ENCODE peak calls at places on chromosomes 4 and X, in nine cellular contexts. T is ELF-1, K is MCF 10A, A is endothelial cell of umbilical vein, G is iPS-NIHi11, Y is fibroblast of lung, B is left ventricle myocardium inferior, I is cortex of kidney, L is NCI-H1105 treated with DMSO at 0.1 percent for 48 hours. Q is an unnamed sample.

GRCh38 chr4:163558539-163559044 is 64.1 kb downstream of the TMA16 start:
- DNase-seq in K (no peak), L (no peak), I (no peak), T (no peak), Y (peak), G (no peak), A (no peak), B (no peak), Q (no peak)

GRCh38 chr4:153651041-153651960 is 32.8 kb upstream of the TLR2 start:
- DNase-seq in I (no peak), Y (no peak), T (no peak), K (peak), B (peak), L (no peak), G (no peak), A (no peak), Q (no peak)

GRCh38 chrX:65586491-65586890 is 51.9 kb upstream of the LAS1L start:
- DNase-seq in B (no peak), A (no peak), Y (no peak), L (no peak), K (peak), G (no peak), T (no peak), I (no peak), Q (no peak)

GRCh38 chr4:114997596-114997995 is 115.8 kb downstream of the NDST4 start:
- DNase-seq in T (no peak), Y (peak), B (no peak), K (peak), I (no peak), A (no peak), L (no peak), G (no peak), Q (no peak)

GRCh38 chr4:48296330-48296729 is 26.7 kb upstream of the TEC start:
- DNase-seq in A (no peak), I (no peak), Y (no peak), K (no peak), B (no peak), T (no peak), L (no peak), G (no peak), Q (peak)

GRCh38 chrX:48592971-48593370 is 4.3 kb upstream of the WDR13 start:
- DNase-seq in L (no peak), G (no peak), T (no peak), B (no peak), I (no peak), A (peak), Y (peak), K (peak), Q (no peak)

GRCh38 chrX:71871367-71871766 is 39.3 kb upstream of the NHSL2 start:
- DNase-seq in Y (no peak), T (peak), K (peak), A (no peak), B (no peak), L (no peak), I (no peak), G (no peak), Q (no peak)

GRCh38 chrX:14027511-14028019 is 2.1 kb downstream of the GEMIN8 start:
- DNase-seq in I (no peak), K (peak), A (peak), Y (peak), T (no peak), B (no peak), G (no peak), L (no peak), Q (no peak)

GRCh38 chrX:123830309-123830708 is 29.5 kb upstream of the XIAP start:
- DNase-seq in G (peak), T (no peak), K (peak), Y (no peak), A (no peak), L (no peak), I (no peak), B (no peak), Q (no peak)

GRCh38 chr4:183124228-183124627 is 25.2 kb downstream of the WWC2 start:
- DNase-seq in T (no peak), B (no peak), I (no peak), L (no peak), Y (no peak), G (no peak), K (no peak), A (no peak), Q (no peak)

GRCh38 chr4:173231916-173232315 is 63.3 kb downstream of the GALNT7 start:
- DNase-seq in K (peak), Y (peak), A (peak), I (no peak), T (no peak), G (no peak), B (no peak), L (no peak), Q (no peak)

GRCh38 chr4:110970642-110971041 is 347.8 kb upstream of the PITX2 start:
- DNase-seq in T (peak), L (no peak), K (peak), A (peak), B (no peak), G (peak), Y (peak), I (no peak), Q (peak)

GRCh38 chr4:127124919-127125318 is 507.8 kb upstream of the INTU start:
- DNase-seq in B (no peak), A (no peak), L (no peak), K (peak), T (no peak), G (no peak), Y (peak), I (no peak), Q (no peak)

GRCh38 chr4:174260099-174260498 is 23.4 kb downstream of the FBXO8 start:
- DNase-seq in A (no peak), K (peak), I (no peak), Y (peak), B (no peak), G (no peak), L (no peak), T (no peak), Q (no peak)

GRCh38 chrX:34900691-34901090 is 41.9 kb upstream of the FAM47B start:
- DNase-seq in T (no peak), L (no peak), A (no peak), I (no peak), Y (peak), K (peak), G (no peak), B (no peak), Q (no peak)

GRCh38 chrX:129777218-129777768 is 2.5 kb upstream of the SASH3 start:
- DNase-seq in Y (no peak), T (peak), B (peak), A (peak), G (no peak), I (no peak), K (no peak), L (no peak), Q (peak)

GRCh38 chrX:30786374-30786773 is 102.7 kb downstream of the TAB3 start:
- DNase-seq in Y (no peak), G (no peak), B (no peak), K (no peak), L (no peak), A (no peak), T (no peak), I (no peak), Q (no peak)

GRCh38 chr4:81628489-81628888 is 156.8 kb upstream of the RASGEF1B start:
- DNase-seq in A (no peak), B (no peak), G (no peak), L (no peak), Y (no peak), T (no peak), K (no peak), I (no peak), Q (no peak)

GRCh38 chr4:54230479-54231418 is 1.7 kb downstream of the PDGFRA start:
- DNase-seq in G (no peak), I (no peak), Y (peak), L (peak), A (no peak), T (peak), B (peak), K (no peak), Q (peak)

GRCh38 chrX:11190745-11191510 is 79.8 kb downstream of the HCCS start:
- DNase-seq in A (no peak), Y (no peak), B (no peak), K (peak), G (no peak), T (peak), L (peak), I (no peak), Q (no peak)

GRCh38 chrX:57771689-57772088 is 91.6 kb upstream of the NLRP2B start:
- DNase-seq in B (no peak), G (no peak), T (no peak), Y (no peak), K (peak), A (no peak), L (no peak), I (no peak), Q (no peak)

Q was measured in H7.